ENCODE peak calls at places on chromosome 12, in five cellular contexts. G is GM12878, A is SK-N-SH, V is HepG2, X is K562. I is an unnamed sample.

GRCh38 chr12:69843653-69844052 is 18.6 kb downstream of the MYRFL start:
- DNase-seq in X (no peak), A (no peak), V (no peak), G (no peak), I (no peak)

GRCh38 chr12:55700255-55701018 is 7.3 kb downstream of the ITGA7 start:
- DNase-seq in G (no peak), X (no peak), V (no peak), A (peak; percentile 53), I (peak; percentile 39)

GRCh38 chr12:100656806-100657205 is 83.3 kb downstream of the GAS2L3 start:
- DNase-seq in V (no peak), X (no peak), A (no peak), G (no peak), I (no peak)

GRCh38 chr12:131795064-131795463 is 33.1 kb upstream of the MMP17 start:
- DNase-seq in V (no peak), X (no peak), A (no peak), G (no peak), I (no peak)

GRCh38 chr12:8081228-8081920 is 700 bp upstream of the NECAP1 start:
- DNase-seq in X (peak; percentile 26), G (no peak), A (no peak), V (no peak), I (no peak)

GRCh38 chr12:116590561-116590960 is 31.4 kb downstream of the MAP1LC3B2 start:
- DNase-seq in V (peak; percentile 15), A (no peak), G (no peak), X (no peak), I (no peak)

GRCh38 chr12:118334939-118335567 is 37.7 kb downstream of the TAOK3 start:
- DNase-seq in G (no peak), A (no peak), X (no peak), V (no peak), I (no peak)

GRCh38 chr12:93812616-93813015 is 135.4 kb downstream of the CRADD start:
- DNase-seq in V (no peak), G (no peak), A (no peak), X (no peak), I (no peak)

GRCh38 chr12:3363608-3364007 is 127.4 kb upstream of the PRMT8 start:
- DNase-seq in V (no peak), G (no peak), A (no peak), X (no peak), I (no peak)

GRCh38 chr12:89597770-89598169 is 71.9 kb upstream of the POC1B start:
- DNase-seq in G (peak; percentile 42), V (no peak), A (no peak), X (no peak), I (no peak)

GRCh38 chr12:49825971-49826421 is 2.2 kb downstream of the NCKAP5L start:
- DNase-seq in V (no peak), A (no peak), X (peak; percentile 6), G (no peak), I (peak; percentile 53)

GRCh38 chr12:105955608-105955931 is 183.2 kb downstream of the NUAK1 start:
- DNase-seq in V (no peak), G (no peak), A (no peak), X (peak; percentile 41), I (no peak)

GRCh38 chr12:106743270-106743988 is 31.1 kb upstream of the RIC8B start:
- DNase-seq in A (no peak), G (no peak), V (no peak), X (no peak), I (no peak)

GRCh38 chr12:106345739-106346138 is 11.8 kb upstream of the POLR3B start:
- DNase-seq in A (peak; percentile 25), X (peak; percentile 27), G (no peak), V (peak; percentile 77), I (peak; percentile 40)

GRCh38 chr12:56836317-56836716 is 73.2 kb downstream of the HSD17B6 start:
- DNase-seq in A (no peak), G (no peak), V (no peak), X (no peak), I (no peak)

GRCh38 chr12:53299101-53299453 is 418 bp upstream of the MYG1 start:
- DNase-seq in A (no peak), X (peak; percentile 40), G (no peak), V (peak; percentile 23), I (peak; percentile 85)

GRCh38 chr12:100824476-100824875 is 29.9 kb downstream of the ANO4 start:
- DNase-seq in G (no peak), A (no peak), X (no peak), V (no peak), I (no peak)

GRCh38 chr12:93108958-93109357 is 179.9 kb upstream of the EEA1 start:
- DNase-seq in A (no peak), G (no peak), V (no peak), X (no peak), I (peak; percentile 67)

GRCh38 chr12:29212682-29213397 is 63.8 kb downstream of the FAR2 start:
- DNase-seq in G (no peak), X (no peak), V (no peak), A (no peak), I (no peak)

GRCh38 chr12:76962099-76962498 is 83.3 kb upstream of the CSRP2 start:
- DNase-seq in V (no peak), G (no peak), A (no peak), X (no peak), I (no peak)

GRCh38 chr12:40105265-40105514 is 691 bp downstream of the SLC2A13 start:
- DNase-seq in V (no peak), G (no peak), A (peak; percentile 80), X (no peak), I (no peak)

GRCh38 chr12:31896514-31897039 is 62.6 kb upstream of the RESF1 start:
- DNase-seq in V (no peak), G (peak; percentile 99), A (no peak), X (peak; percentile 77), I (peak; percentile 38)

GRCh38 chr12:116675339-116676107 is 62.3 kb downstream of the SPRING1 start:
- DNase-seq in G (no peak), X (no peak), A (no peak), V (no peak), I (no peak)

GRCh38 chr12:23415180-23415579 is 534.3 kb downstream of the SOX5 start:
- DNase-seq in A (no peak), G (no peak), V (no peak), X (no peak), I (no peak)

DNA sequence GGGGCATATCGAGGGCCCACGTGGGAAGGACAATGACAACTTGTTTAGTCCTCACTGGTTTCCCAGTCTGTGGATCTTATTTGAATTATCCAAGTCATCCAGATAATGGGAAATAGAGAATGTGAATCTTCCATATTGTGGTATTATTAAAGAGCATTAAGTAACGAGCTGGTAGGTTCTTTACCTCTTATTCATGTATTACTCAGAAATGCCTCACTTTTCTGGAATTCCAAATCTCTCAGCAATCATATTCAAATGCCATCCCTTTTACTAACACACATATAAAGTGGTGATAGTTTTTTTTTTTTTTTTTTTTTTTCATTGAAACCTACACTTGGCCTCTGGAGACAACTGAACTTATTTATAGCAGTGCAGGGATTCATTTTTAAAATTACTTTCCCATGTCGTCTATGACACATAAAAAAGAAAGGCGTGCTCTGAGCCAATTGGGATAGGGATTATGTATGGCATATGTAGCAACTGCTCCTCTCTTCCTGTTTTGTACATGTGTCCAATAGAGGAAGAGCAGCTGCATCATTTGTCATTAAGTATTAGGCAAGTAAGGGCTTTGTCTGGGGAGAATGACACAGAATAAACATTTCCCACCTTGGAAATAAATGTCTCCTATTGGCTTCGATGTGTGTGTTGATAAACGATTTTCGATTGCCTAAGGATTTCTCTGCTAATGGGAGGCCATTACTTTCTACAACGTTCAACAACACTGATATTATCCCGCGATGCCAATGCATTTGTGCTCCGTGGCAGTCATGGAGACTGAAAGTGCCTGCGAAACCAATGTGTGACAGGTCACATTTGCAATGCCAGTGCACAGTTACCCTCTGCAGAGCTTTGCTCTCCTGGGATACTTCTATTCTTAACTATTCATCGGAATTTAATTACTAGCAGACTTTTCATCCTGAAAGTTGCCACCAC is 78.6 kb upstream of the IFNG-AS1 start:
- DNase-seq in V (no peak), X (no peak), G (no peak), A (no peak), I (peak; percentile 95)
- H3K4me3 ChIP-seq in V (no peak overlapping the region), X (no peak overlapping the region), G (no peak overlapping the region), A (no peak overlapping the region), I (no peak overlapping the region)

DNA sequence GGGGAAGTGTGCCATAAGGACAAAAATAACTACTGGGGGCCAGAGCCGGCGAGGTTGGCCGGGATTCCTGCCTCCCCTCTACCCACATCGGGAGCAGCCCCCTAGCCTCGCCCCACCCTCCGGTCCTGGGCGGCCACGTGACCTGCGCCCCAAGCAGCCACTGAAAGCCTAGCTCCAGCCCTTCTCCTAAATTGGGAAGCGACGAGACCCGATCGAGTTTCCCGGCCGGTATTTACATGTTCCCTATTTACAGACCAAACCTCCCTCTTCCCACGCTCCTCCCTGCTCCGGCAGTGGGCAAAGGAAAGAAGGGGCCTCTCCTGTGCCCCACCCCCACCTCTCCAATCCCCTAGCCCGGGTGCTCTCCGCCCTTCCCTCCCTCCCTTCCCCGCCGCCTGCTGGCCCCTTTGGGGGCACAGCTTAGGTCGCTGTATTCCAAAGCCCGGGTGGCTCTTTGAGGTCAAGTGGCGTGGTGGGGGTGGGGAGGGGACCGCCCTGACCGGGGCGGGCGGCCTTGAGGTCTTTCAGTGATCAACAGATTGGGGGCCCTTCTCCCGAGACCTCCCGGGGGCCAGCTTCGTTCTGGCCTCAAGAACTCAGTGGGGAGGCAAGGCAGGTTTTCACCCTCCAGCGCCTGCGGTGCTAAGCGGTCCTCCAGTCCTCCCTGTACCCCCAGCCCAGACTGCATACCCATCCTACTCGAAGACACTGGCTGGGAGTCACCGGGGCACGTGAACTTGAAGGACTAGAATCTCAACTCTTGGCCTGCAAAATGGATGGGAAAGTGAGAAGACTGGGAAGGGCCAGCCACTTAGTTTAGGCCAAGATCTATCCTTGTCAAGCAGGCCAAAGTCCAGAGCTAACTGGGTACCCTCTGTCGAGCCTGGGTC is 6.3 kb upstream of the CTDSP2 start:
- DNase-seq in G (no peak), A (no peak), V (peak; percentile 32), X (no peak), I (no peak)
- TF ChIP-seq MXI1 in G (no peak), A (no peak), V (no peak), X (no peak), I (no peak)

GRCh38 chr12:104280111-104280510 is 23.4 kb upstream of the EID3 start:
- DNase-seq in V (no peak), G (no peak), A (no peak), X (no peak), I (no peak)

GRCh38 chr12:104280703-104281458 is 22.7 kb upstream of the EID3 start:
- DNase-seq in A (no peak), X (peak; percentile 34), G (no peak), V (peak; percentile 43), I (peak; percentile 97)

GRCh38 chr12:104276192-104277131 is 27.1 kb upstream of the EID3 start:
- DNase-seq in G (no peak), V (no peak), A (no peak), X (no peak), I (no peak)

GRCh38 chr12:104281636-104282035 is 21.9 kb upstream of the EID3 start:
- DNase-seq in A (no peak), X (no peak), V (no peak), G (no peak), I (no peak)

GRCh38 chr12:104279164-104279563 is 24.4 kb upstream of the EID3 start:
- DNase-seq in A (no peak), X (no peak), G (no peak), V (no peak), I (no peak)
- H3K4me3 ChIP-seq in A (peak overlapping the region; percentile 3), X (no peak overlapping the region), G (no peak overlapping the region), V (no peak overlapping the region), I (peak overlapping the region; percentile 7)

DNA sequence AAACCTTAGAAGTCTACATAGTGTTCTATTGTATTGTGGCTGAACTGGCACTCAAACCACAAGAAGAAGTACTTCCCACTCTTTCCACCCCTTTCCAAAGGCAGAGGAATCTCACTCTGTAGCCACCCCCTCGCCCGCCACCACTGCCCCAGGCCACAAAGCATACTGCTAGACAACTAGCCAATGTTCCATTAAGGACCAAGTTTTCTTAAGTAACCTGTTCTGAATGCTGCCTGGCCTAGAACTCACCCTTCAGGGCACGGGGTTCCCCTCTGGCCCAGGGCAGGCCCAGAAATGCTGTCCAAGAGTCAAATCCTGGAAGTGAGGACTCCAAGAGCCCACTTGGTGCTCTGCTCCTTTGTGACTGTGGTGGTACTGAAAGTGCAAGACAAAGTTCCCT is 15.7 kb upstream of the PTPRO start:
- DNase-seq in X (no peak), A (no peak), G (no peak), V (no peak), I (no peak)
- TF ChIP-seq MXI1 in X (no peak), A (no peak), G (no peak), V (no peak), I (no peak)

I was measured in IMR-90.